ENCODE peak calls at places on chromosomes 2 and 18, in four cellular contexts. A is K562, T is A549, L is endothelial cell of umbilical vein. C is an unnamed sample.

GRCh38 chr2:207479198-207479785 is 50.5 kb upstream of the CREB1 start:
- DNase-seq in A (no peak), T (no peak), L (no peak), C (no peak)

GRCh38 chr2:69054431-69054830 is 41.5 kb downstream of the ANTXR1 start:
- DNase-seq in A (no peak), T (no peak), L (no peak), C (no peak)

GRCh38 chr2:73266061-73266891 is 18.0 kb downstream of the FBXO41 start:
- DNase-seq in A (no peak), T (no peak), L (no peak), C (no peak)

GRCh38 chr2:238007924-238008323 is 41.1 kb downstream of the UBE2F start:
- DNase-seq in A (no peak), T (no peak), L (no peak), C (no peak)

GRCh38 chr18:68840554-68841263 is 42.8 kb downstream of the CCDC102B start:
- DNase-seq in A (peak), T (peak), L (peak), C (peak)

GRCh38 chr2:8594731-8595427 is 87.0 kb upstream of the ID2 start:
- DNase-seq in A (no peak), T (no peak), L (no peak), C (no peak)

GRCh38 chr2:175111200-175111657 is 56.8 kb downstream of the ATF2 start:
- DNase-seq in A (peak), T (peak), L (peak), C (peak)

GRCh38 chr2:201698588-201699226 is at the start of gene MPP4:
- DNase-seq in A (no peak), T (no peak), L (peak), C (no peak)

GRCh38 chr2:53087282-53087882 is 680.2 kb upstream of the CHAC2 start:
- DNase-seq in A (no peak), T (no peak), L (peak), C (no peak)

GRCh38 chr2:179020156-179020750 is 29.7 kb downstream of the CCDC141 start:
- DNase-seq in A (peak), T (peak), L (peak), C (peak)

GRCh38 chr2:29879456-29879855 is 41.9 kb downstream of the ALK start:
- DNase-seq in A (no peak), T (no peak), L (no peak), C (no peak)

DNA sequence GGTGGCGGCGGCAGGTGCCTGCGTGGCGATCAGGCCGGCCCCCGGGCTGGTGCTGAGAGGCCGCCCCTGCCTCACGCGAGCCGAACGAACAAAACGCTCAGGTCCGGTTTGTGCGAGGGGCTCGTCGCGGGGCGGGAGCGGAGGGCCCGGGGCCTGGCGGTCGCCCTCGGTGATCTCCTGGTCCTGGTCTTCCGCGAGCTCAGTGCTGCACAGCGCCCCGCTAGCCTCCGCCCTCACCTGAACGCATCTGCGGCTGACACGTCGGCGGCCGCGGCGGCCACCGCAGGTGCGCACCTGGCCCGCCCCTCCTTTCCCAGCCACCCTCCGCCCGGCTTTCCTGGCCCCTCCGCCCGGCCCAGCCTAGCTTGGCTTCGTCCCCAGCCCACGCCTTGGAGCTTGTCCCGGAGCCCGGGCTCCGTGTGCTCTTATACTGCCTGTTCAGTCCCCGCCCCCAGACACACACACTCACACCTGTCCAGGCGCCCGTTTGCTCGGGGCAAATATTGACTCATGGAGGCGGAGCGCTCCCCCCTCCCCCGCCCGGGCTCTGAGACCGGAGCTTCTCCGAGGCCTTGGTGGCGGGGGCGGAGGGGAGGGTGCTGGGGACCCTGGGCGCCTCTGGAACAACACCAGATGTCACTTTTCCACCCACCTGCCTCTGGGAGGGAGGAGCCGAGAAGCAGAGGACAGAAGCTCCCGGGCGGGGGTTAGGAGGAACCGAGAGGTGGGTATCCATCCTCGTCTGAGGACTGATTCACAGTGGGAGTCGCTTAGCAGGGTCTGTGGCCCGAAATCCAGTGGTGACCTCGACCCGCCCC is 8.6 kb upstream of the CRYBA2 start:
- DNase-seq in A (peak), T (no peak), L (no peak), C (no peak)
- TF ChIP-seq MAX in A (no peak), T (no peak), L (no peak), C (no peak)

GRCh38 chr2:102927854-102928267 is 166.0 kb downstream of the TMEM182 start:
- DNase-seq in A (no peak), T (no peak), L (no peak), C (no peak)

GRCh38 chr2:102929721-102930120 is 167.9 kb downstream of the TMEM182 start:
- DNase-seq in A (no peak), T (no peak), L (no peak), C (no peak)

GRCh38 chr2:102925003-102925402 is 163.2 kb downstream of the TMEM182 start:
- DNase-seq in A (no peak), T (no peak), L (no peak), C (no peak)
- TF ChIP-seq POLR2A in A (no peak), T (no peak), L (no peak), C (no peak)

GRCh38 chr2:84293791-84294380 is 165.2 kb downstream of the SUCLG1 start:
- DNase-seq in A (no peak), T (no peak), L (no peak), C (no peak)
- TF ChIP-seq MYC in A (no peak), T (no peak), L (no peak), C (no peak)

GRCh38 chr2:71348302-71348701 is 16.7 kb downstream of the ZNF638 start:
- DNase-seq in A (peak), T (peak), L (peak), C (peak)
- TF ChIP-seq MAX in A (no peak), T (no peak), L (no peak), C (peak)

DNA sequence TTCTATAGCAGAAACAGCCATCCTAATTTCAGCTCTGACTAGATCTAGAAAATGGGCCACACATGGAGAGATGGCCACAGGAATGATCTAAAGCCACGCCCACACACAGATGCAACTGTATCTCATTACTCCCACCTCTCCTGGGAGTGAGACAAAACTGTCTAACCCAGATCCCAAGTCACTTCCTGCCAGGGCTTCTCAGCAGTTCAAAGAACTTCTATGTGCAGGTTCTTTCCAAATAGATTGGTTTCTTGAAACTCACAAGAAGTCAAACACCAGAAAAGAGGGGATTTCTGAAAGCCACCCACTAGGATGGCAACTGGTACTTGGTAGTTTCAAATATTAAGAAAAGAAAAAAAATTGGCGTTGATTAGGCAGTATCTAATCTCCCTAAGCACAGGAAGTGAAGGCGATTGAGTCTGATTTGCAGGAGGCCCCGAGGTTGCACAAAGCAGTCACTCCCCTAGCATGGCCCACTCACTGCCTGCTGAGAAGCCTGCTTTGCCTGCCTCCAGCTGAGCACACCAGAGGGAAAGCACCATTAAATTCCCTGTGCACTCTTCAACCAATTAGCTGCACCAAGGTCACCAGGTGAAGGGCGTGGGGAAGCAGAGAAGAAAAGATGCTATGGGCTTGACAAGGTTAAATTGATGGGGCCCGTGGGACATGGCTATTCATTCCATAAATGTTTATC is 51.1 kb downstream of the PAPOLG start:
- DNase-seq in A (peak), T (no peak), L (no peak), C (peak)
- TF ChIP-seq POLR2A in A (peak), T (no peak), L (no peak), C (peak)

DNA sequence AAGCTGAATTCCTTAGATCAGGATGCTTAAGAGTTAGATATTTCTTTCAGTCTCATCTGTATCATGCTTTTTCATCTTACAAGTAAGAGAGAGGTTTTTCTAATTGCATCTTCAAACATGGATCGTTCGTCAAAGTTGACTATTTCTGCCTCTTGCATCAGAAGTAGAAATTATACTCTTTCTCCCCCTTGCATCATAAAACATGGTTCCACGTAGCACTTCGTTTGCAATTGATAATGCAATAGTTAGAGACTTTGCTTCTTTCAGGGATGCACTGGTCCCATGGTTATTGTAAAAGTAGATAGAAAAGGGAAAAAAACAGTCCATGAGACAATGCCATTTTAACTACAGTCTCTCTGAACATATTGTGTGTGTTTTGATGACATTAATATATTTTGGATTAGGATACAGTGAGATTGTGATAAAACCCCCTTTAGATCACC is 75.1 kb upstream of the PARD3B start:
- DNase-seq in A (no peak), T (no peak), L (no peak), C (no peak)
- TF ChIP-seq MYC in A (peak), T (no peak), L (no peak), C (no peak)

GRCh38 chr2:163592954-163593622 is 142.7 kb downstream of the FIGN start:
- DNase-seq in A (no peak), T (no peak), L (no peak), C (no peak)

GRCh38 chr2:163593941-163594340 is 141.9 kb downstream of the FIGN start:
- DNase-seq in A (no peak), T (no peak), L (no peak), C (no peak)

GRCh38 chr2:163595033-163595432 is 140.8 kb downstream of the FIGN start:
- DNase-seq in A (no peak), T (no peak), L (no peak), C (no peak)

GRCh38 chr2:163591461-163591860 is 144.3 kb downstream of the FIGN start:
- DNase-seq in A (no peak), T (no peak), L (no peak), C (no peak)

DNA sequence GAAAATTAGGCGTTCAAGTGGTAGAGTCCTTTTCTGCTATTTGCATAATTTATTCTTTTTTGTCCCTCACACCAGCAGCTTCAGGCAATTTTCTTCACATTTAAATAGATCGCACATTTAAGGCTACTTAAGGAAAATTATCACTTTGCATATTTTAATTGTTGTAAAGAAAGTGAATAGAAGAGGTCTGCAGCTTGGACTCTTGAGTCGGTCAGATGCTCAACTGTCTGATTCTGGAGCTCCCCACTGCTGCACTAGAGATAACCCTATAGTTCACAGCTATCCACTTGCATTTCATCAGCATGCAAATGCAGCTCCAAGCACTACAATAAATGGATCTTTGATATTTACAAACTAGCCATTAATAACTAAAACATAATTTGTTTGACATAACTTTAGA is 141.2 kb downstream of the FIGN start:
- DNase-seq in A (no peak), T (no peak), L (no peak), C (no peak)
- TF ChIP-seq MAX in A (no peak), T (no peak), L (no peak), C (no peak)

GRCh38 chr2:40034198-40034597 is 255.1 kb upstream of the THUMPD2 start:
- DNase-seq in A (no peak), T (no peak), L (peak), C (no peak)

GRCh38 chr2:40033781-40034180 is 254.7 kb upstream of the THUMPD2 start:
- DNase-seq in A (no peak), T (no peak), L (no peak), C (no peak)

GRCh38 chr2:40032650-40033319 is 253.7 kb upstream of the THUMPD2 start:
- DNase-seq in A (no peak), T (no peak), L (peak), C (no peak)

GRCh38 chr2:40036241-40036640 is 257.2 kb upstream of the THUMPD2 start:
- DNase-seq in A (no peak), T (no peak), L (no peak), C (no peak)

DNA sequence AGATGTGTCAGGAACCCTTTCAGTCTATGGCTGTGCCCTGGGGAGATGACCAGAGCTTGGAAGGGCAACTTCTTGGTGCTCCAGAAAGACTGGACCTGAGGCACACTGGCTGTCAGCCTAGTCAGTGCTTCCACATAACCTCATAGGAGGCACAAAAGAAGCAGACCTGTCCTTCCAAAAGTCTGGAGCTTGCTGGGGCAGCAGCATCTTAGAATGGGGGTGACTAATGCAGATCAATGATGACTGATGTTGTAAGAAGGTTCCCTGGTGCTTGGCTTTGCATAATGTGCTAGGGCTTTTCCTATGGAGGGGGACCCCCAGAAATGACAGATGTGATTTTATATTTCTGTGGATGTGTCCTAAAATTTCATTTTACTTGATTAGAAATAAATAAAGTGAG is 255.7 kb upstream of the THUMPD2 start:
- DNase-seq in A (no peak), T (no peak), L (no peak), C (no peak)
- TF ChIP-seq POLR2A in A (no peak), T (no peak), L (no peak), C (no peak)